ENCODE peak calls at places on chromosomes 12 and 14, in five cellular contexts. Y is HCT116, Q is upper lobe of left lung, S is pancreas, V is mesendoderm. X is an unnamed sample. For H3K36me3 and H3K4me1, the result is how much of the 10 kb centered on the place peaks cover.

GRCh38 chr14:98931911-98932310 is 340.1 kb downstream of the BCL11B start:
- DNase-seq in V (no peak), Y (no peak), S (no peak), Q (no peak), X (no peak)

GRCh38 chr12:50764116-50764860 is 387 bp downstream of the ATF1 start:
- DNase-seq in V (peak), Y (no peak), Q (peak), S (peak), X (no peak)

GRCh38 chr12:132356686-132357622 is 27.6 kb upstream of the GALNT9 start:
- DNase-seq in V (peak), Y (peak), S (no peak), Q (peak), X (no peak)

GRCh38 chr14:30034049-30034635 is 106.5 kb upstream of the PRKD1 start:
- DNase-seq in S (no peak), Y (no peak), Q (no peak), V (peak), X (no peak)

GRCh38 chr12:89160716-89161123 is 191.6 kb downstream of the DUSP6 start:
- DNase-seq in Q (no peak), S (peak), Y (no peak), V (peak), X (no peak)

GRCh38 chr12:113174461-113175384 is 10.6 kb downstream of the DDX54 start:
- DNase-seq in V (peak), S (peak), Y (no peak), Q (peak), X (peak)

GRCh38 chr12:114668905-114669304 is 15.1 kb downstream of the TBX3 start:
- DNase-seq in V (peak), S (no peak), Q (no peak), Y (no peak), X (no peak)

GRCh38 chr12:47818382-47818700 is 1.4 kb downstream of the HDAC7 start:
- DNase-seq in V (peak), Q (no peak), S (no peak), Y (no peak), X (no peak)

GRCh38 chr12:97886548-97887176 is 424.1 kb downstream of the RMST start:
- DNase-seq in Y (no peak), Q (no peak), S (no peak), V (no peak), X (no peak)

GRCh38 chr14:65937079-65937803 is 524.7 kb downstream of the FUT8 start:
- DNase-seq in S (no peak), Y (no peak), Q (no peak), V (no peak), X (no peak)

GRCh38 chr14:65928995-65929394 is 516.5 kb downstream of the FUT8 start:
- DNase-seq in V (no peak), S (no peak), Y (no peak), Q (no peak), X (no peak)

GRCh38 chr14:65937804-65938316 is 525.3 kb downstream of the FUT8 start:
- DNase-seq in V (no peak), S (no peak), Q (no peak), Y (no peak), X (no peak)

GRCh38 chr14:65936342-65936741 is 523.8 kb downstream of the FUT8 start:
- DNase-seq in V (no peak), Q (no peak), S (no peak), Y (no peak), X (no peak)

GRCh38 chr14:65933400-65934068 is 521.0 kb downstream of the FUT8 start:
- DNase-seq in V (no peak), Y (no peak), Q (no peak), S (no peak), X (no peak)
- H3K36me3 ChIP-seq in V (under half), Y (under half), Q (under half), S (under half), X (under half)

GRCh38 chr14:20415723-20416622 is 2.7 kb upstream of the TEP1 start:
- DNase-seq in V (peak), Y (peak), Q (no peak), S (no peak), X (peak)
- H3K4me1 ChIP-seq in V (under half), Y (under half), Q (under half), S (under half), X (under half)

DNA sequence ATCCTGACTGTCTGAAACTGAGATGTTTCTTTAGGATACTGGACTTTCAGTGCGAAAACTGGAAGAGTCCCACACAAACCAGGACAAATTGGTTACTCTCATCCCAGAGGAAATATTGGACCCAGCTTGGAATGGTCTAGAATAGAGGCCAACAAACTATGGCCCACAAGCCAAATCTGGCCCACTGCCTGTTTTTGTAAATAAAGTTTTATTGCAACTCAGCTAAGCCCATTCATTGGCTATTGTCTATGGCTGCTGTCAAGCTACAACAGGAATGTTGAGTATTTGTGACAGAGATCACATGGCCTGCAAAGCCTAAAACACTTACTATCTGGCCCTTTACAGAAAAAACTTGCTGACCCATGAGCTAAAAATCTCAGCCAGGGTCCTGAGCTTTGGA is 6.5 kb downstream of the WSCD2 start:
- DNase-seq in Q (no peak), V (no peak), S (no peak), Y (no peak), X (no peak)
- H3K36me3 ChIP-seq in Q (under half), V (under half), S (under half), Y (under half), X (under half)

GRCh38 chr14:92942976-92943710 is 20.2 kb downstream of the CHGA start:
- DNase-seq in V (no peak), Q (peak), Y (no peak), S (no peak), X (no peak)
- H3K4me1 ChIP-seq in V (under half), Q (under half), Y (under half), S (under half), X (under half)

GRCh38 chr14:67360469-67361206 is 510 bp downstream of the EIF2S1 start:
- DNase-seq in Y (no peak), S (no peak), Q (no peak), V (no peak), X (no peak)
- H3K36me3 ChIP-seq in Y (under half), S (under half), Q (under half), V (under half), X (under half)